ENCODE peak calls at places on chromosomes 16 and 17, in ten cellular contexts. N is left lung; S is fibroblast of lung; O is activated CD8-positive, alpha-beta T cell treated with anti-CD3 and anti-CD28 coated beads for 36 hours; D is fibroblast of pulmonary artery; H is RWPE2; M is psoas muscle; P is NB4; E is neural progenitor cell; U is GM12864. K is an unnamed sample.

GRCh38 chr17:75683467-75684041 is 16.4 kb downstream of the SAP30BP start:
- DNase-seq in P (peak), M (no peak), N (no peak), O (peak), D (peak), H (no peak), S (peak), U (no peak), E (no peak), K (no peak)

GRCh38 chr16:711548-712320 is 3.2 kb upstream of the METRN start:
- DNase-seq in P (peak), O (peak), M (peak), D (peak), N (peak), E (peak), U (no peak), H (no peak), S (peak), K (peak)

GRCh38 chr17:81094744-81095607 is 60.0 kb downstream of the BAIAP2 start:
- DNase-seq in M (peak), H (peak), D (peak), P (peak), U (no peak), N (peak), O (peak), S (peak), E (peak), K (peak)

GRCh38 chr16:56960681-56961281 is 969 bp upstream of the CETP start:
- DNase-seq in H (no peak), S (no peak), M (peak), D (peak), E (no peak), O (no peak), P (no peak), N (no peak), U (no peak), K (no peak)

GRCh38 chr17:48776602-48777001 is 40.4 kb downstream of the TTLL6 start:
- DNase-seq in U (no peak), O (no peak), E (no peak), D (no peak), S (no peak), N (no peak), M (no peak), H (no peak), P (no peak), K (no peak)

GRCh38 chr16:85474808-85475207 is 138.3 kb upstream of the GSE1 start:
- DNase-seq in U (no peak), M (no peak), O (no peak), E (no peak), N (no peak), S (no peak), P (no peak), D (no peak), H (no peak), K (no peak)

GRCh38 chr17:82060614-82061013 is 5.0 kb downstream of the DUS1L start:
- DNase-seq in P (no peak), N (no peak), E (no peak), U (no peak), M (peak), O (no peak), S (no peak), H (no peak), D (no peak), K (no peak)

GRCh38 chr16:66800856-66801255 is 528 bp downstream of the TERB1 start:
- DNase-seq in O (no peak), P (no peak), E (no peak), D (no peak), N (no peak), S (no peak), M (no peak), U (no peak), H (no peak), K (no peak)

GRCh38 chr17:44903012-44903685 is 3.9 kb upstream of the EFTUD2 start:
- DNase-seq in E (no peak), S (no peak), H (no peak), M (no peak), U (no peak), N (no peak), P (no peak), D (no peak), O (no peak), K (no peak)

GRCh38 chr16:47574091-47575054 is 113.2 kb downstream of the PHKB start:
- DNase-seq in S (peak), H (no peak), O (peak), D (peak), U (no peak), P (peak), E (peak), M (no peak), N (no peak), K (no peak)

GRCh38 chr16:88541831-88542230 is 28.4 kb upstream of the ZC3H18 start:
- DNase-seq in H (no peak), U (no peak), O (no peak), N (no peak), M (peak), E (no peak), P (no peak), D (no peak), S (no peak), K (peak)

GRCh38 chr17:80006339-80006720 is 29.3 kb downstream of the TBC1D16 start:
- DNase-seq in M (no peak), O (no peak), N (no peak), E (no peak), U (no peak), H (no peak), D (no peak), P (no peak), S (no peak), K (no peak)

GRCh38 chr17:46782250-46782953 is 36.1 kb downstream of the WNT3 start:
- DNase-seq in S (no peak), D (peak), P (peak), E (peak), U (no peak), H (no peak), O (peak), M (no peak), N (no peak), K (no peak)

GRCh38 chr17:64741038-64741641 is 79.0 kb upstream of the SMURF2 start:
- DNase-seq in M (no peak), O (no peak), D (peak), U (no peak), N (peak), E (no peak), S (peak), P (no peak), H (no peak), K (no peak)

GRCh38 chr16:83680980-83681379 is 126.8 kb upstream of the HSBP1 start:
- DNase-seq in H (no peak), N (no peak), M (no peak), U (no peak), E (no peak), D (no peak), O (no peak), P (no peak), S (no peak), K (no peak)

GRCh38 chr16:22333457-22333994 is 36.3 kb downstream of the POLR3E start:
- DNase-seq in E (no peak), H (no peak), D (no peak), M (no peak), P (no peak), U (no peak), O (no peak), N (peak), S (no peak), K (no peak)

GRCh38 chr16:78230832-78231231 is 131.4 kb downstream of the WWOX start:
- DNase-seq in E (no peak), N (no peak), S (peak), O (no peak), M (no peak), D (peak), P (no peak), U (no peak), H (no peak), K (no peak)
- TF ChIP-seq CTCF in E (no peak), N (no peak), S (no peak), O (no peak), M (no peak), D (no peak), P (no peak), U (no peak), H (no peak), K (no peak)

GRCh38 chr17:688100-688989 is 26.3 kb downstream of the VPS53 start:
- DNase-seq in S (peak), N (no peak), U (no peak), E (peak), O (no peak), H (no peak), P (peak), M (no peak), D (peak), K (peak)
- TF ChIP-seq CTCF in S (peak), N (peak), U (no peak), E (peak), O (no peak), H (peak), P (peak), M (no peak), D (peak), K (peak)

GRCh38 chr16:5044011-5044540 is 10.3 kb upstream of the NAGPA start:
- DNase-seq in U (no peak), M (no peak), P (no peak), H (peak), S (no peak), O (no peak), N (peak), E (no peak), D (no peak), K (peak)

GRCh38 chr16:5045499-5046115 is 11.9 kb upstream of the NAGPA start:
- DNase-seq in H (peak), S (no peak), O (no peak), M (no peak), D (no peak), U (no peak), N (no peak), P (no peak), E (no peak), K (peak)

GRCh38 chr16:5041604-5042133 is 7.9 kb upstream of the NAGPA start:
- DNase-seq in P (no peak), D (peak), N (peak), S (no peak), H (no peak), O (no peak), U (peak), M (peak), E (no peak), K (peak)

GRCh38 chr16:5046914-5047313 is 13.2 kb upstream of the NAGPA start:
- DNase-seq in M (no peak), U (no peak), H (no peak), O (no peak), P (no peak), N (no peak), S (no peak), E (no peak), D (no peak), K (peak)

GRCh38 chr16:5042574-5043171 is 8.9 kb upstream of the NAGPA start:
- DNase-seq in D (no peak), P (peak), E (peak), O (no peak), U (no peak), S (no peak), M (no peak), H (peak), N (peak), K (peak)
- TF ChIP-seq CTCF in D (no peak), P (peak), E (peak), O (no peak), U (no peak), S (no peak), M (no peak), H (no peak), N (no peak), K (no peak)

GRCh38 chr17:808003-808294 is 25.8 kb downstream of the MRM3 start:
- DNase-seq in P (no peak), E (no peak), D (no peak), N (no peak), M (no peak), S (no peak), O (no peak), H (no peak), U (no peak), K (no peak)
- TF ChIP-seq CTCF in P (no peak), E (no peak), D (no peak), N (no peak), M (no peak), S (no peak), O (no peak), H (no peak), U (no peak), K (no peak)

GRCh38 chr17:66351053-66351452 is 48.6 kb downstream of the PRKCA start:
- DNase-seq in O (no peak), E (no peak), D (no peak), M (peak), H (no peak), S (no peak), N (peak), U (no peak), P (no peak), K (no peak)
- TF ChIP-seq CTCF in O (no peak), E (no peak), D (no peak), M (no peak), H (no peak), S (no peak), N (no peak), U (no peak), P (no peak), K (no peak)

GRCh38 chr17:43349142-43349541 is 49.7 kb upstream of the ARL4D start:
- DNase-seq in N (no peak), O (no peak), D (no peak), E (no peak), M (no peak), H (no peak), P (no peak), U (no peak), S (no peak), K (no peak)
- TF ChIP-seq CTCF in N (no peak), O (no peak), D (no peak), E (no peak), M (no peak), H (no peak), P (peak), U (peak), S (peak), K (no peak)